ENCODE peak calls at places on chromosomes 5 and 9, in five cellular contexts. P is MCF 10A, Z is GM20000, A is glutamatergic neuron, D is coronary artery. G is an unnamed sample.

GRCh38 chr9:120654278-120654677 is 60.0 kb downstream of the MEGF9 start:
- DNase-seq in D (no peak), P (no peak), Z (no peak), A (no peak), G (no peak)

GRCh38 chr5:66415208-66415607 is 181.0 kb upstream of the MAST4 start:
- DNase-seq in A (no peak), P (peak; percentile 26), D (no peak), Z (no peak), G (no peak)

GRCh38 chr9:34179528-34180138 is 790 bp downstream of the UBAP1 start:
- DNase-seq in A (no peak), Z (peak; percentile 30), P (peak; percentile 74), D (no peak), G (peak; percentile 50)

GRCh38 chr9:122205176-122205575 is 23.6 kb downstream of the LHX6 start:
- DNase-seq in P (no peak), A (no peak), Z (no peak), D (no peak), G (no peak)

GRCh38 chr9:78288214-78288892 is 8.6 kb upstream of the PSAT1 start:
- DNase-seq in P (peak; percentile 88), D (no peak), A (no peak), Z (no peak), G (no peak)

GRCh38 chr5:72955143-72955767 is 586 bp upstream of the FCHO2 start:
- DNase-seq in A (peak; percentile 54), P (no peak), Z (no peak), D (no peak), G (no peak)

GRCh38 chr9:121354141-121354540 is 15.9 kb downstream of the STOM start:
- DNase-seq in D (no peak), P (no peak), A (no peak), Z (no peak), G (no peak)

GRCh38 chr5:151222769-151223446 is 984 bp downstream of the CCDC69 start:
- DNase-seq in A (peak; percentile 23), D (no peak), Z (peak; percentile 72), P (peak; percentile 20), G (peak; percentile 69)

GRCh38 chr5:27854243-27854852 is 816.0 kb upstream of the CDH9 start:
- DNase-seq in A (no peak), D (no peak), Z (no peak), P (no peak), G (no peak)

GRCh38 chr5:143051244-143052058 is 281.3 kb downstream of the ARHGAP26 start:
- DNase-seq in Z (no peak), A (no peak), D (no peak), P (peak; percentile 90), G (no peak)

GRCh38 chr9:113258282-113258681 is 17.1 kb downstream of the CDC26 start:
- DNase-seq in P (no peak), A (no peak), D (no peak), Z (no peak), G (no peak)

GRCh38 chr5:31581498-31582099 is 49.5 kb downstream of the C5orf22 start:
- DNase-seq in Z (peak; percentile 22), D (no peak), P (peak; percentile 59), A (no peak), G (peak; percentile 28)